ENCODE peak calls at places on chromosome 7, in five cellular contexts. N, J, L, W and X are unnamed samples.
A peak's percentile ranks its signal among the peaks of the same experiment; 100 is the strongest.

GRCh38 chr7:132422502-132423101 is 153.7 kb downstream of the PLXNA4 start:
- DNase-seq in N (no peak), L (peak; percentile 48), J (no peak), W (no peak), X (no peak)

GRCh38 chr7:24521917-24522583 is 51.2 kb upstream of the PALS2 start:
- DNase-seq in N (no peak), W (no peak), L (no peak), J (no peak), X (no peak)

GRCh38 chr7:132782777-132783633 is 206.7 kb upstream of the PLXNA4 start:
- DNase-seq in L (peak; percentile 84), N (peak; percentile 94), W (no peak), J (no peak), X (peak; percentile 58)

GRCh38 chr7:157310676-157311185 is 26.1 kb upstream of the DNAJB6 start:
- DNase-seq in J (no peak), W (no peak), L (no peak), N (no peak), X (no peak)

GRCh38 chr7:101154693-101155102 is 422 bp downstream of the AP1S1 start:
- DNase-seq in N (no peak), W (peak; percentile 54), L (no peak), J (no peak), X (no peak)

GRCh38 chr7:128007293-128007680 is 23.9 kb downstream of the LRRC4 start:
- DNase-seq in L (no peak), W (no peak), N (no peak), J (no peak), X (no peak)

GRCh38 chr7:140597425-140597949 is 43.1 kb downstream of the DENND2A start:
- DNase-seq in J (peak; percentile 35), N (no peak), L (no peak), W (no peak), X (no peak)

GRCh38 chr7:47536705-47537611 is 45.0 kb downstream of the TNS3 start:
- DNase-seq in W (peak; percentile 59), N (no peak), J (peak; percentile 55), L (peak; percentile 76), X (no peak)

GRCh38 chr7:42222891-42223290 is 14.1 kb downstream of the GLI3 start:
- DNase-seq in N (no peak), W (peak; percentile 10), L (no peak), J (no peak), X (no peak)

GRCh38 chr7:113087278-113087998 is 811 bp upstream of the GPR85 start:
- DNase-seq in W (no peak), N (peak; percentile 28), L (peak; percentile 90), J (no peak), X (peak; percentile 81)

GRCh38 chr7:87600130-87601124 is at the start of gene ABCB1:
- DNase-seq in N (no peak), W (peak; percentile 75), J (peak; percentile 33), L (peak; percentile 30), X (no peak)

GRCh38 chr7:154794147-154794780 is 208.7 kb downstream of the PAXIP1 start:
- DNase-seq in W (peak; percentile 11), L (no peak), N (no peak), J (no peak), X (no peak)

GRCh38 chr7:46784746-46785145 is 797.2 kb downstream of the TNS3 start:
- DNase-seq in W (no peak), J (no peak), N (peak; percentile 33), L (peak; percentile 35), X (no peak)

GRCh38 chr7:35854311-35854710 is 53.5 kb downstream of the SEPTIN7 start:
- DNase-seq in W (no peak), L (no peak), N (no peak), J (no peak), X (no peak)

GRCh38 chr7:130127404-130128395 is 57.4 kb downstream of the KLHDC10 start:
- DNase-seq in W (no peak), J (no peak), N (no peak), L (peak; percentile 52), X (no peak)

GRCh38 chr7:129914536-129915272 is 38.1 kb downstream of the UBE2H start:
- DNase-seq in N (no peak), W (no peak), J (no peak), L (no peak), X (no peak)

DNA sequence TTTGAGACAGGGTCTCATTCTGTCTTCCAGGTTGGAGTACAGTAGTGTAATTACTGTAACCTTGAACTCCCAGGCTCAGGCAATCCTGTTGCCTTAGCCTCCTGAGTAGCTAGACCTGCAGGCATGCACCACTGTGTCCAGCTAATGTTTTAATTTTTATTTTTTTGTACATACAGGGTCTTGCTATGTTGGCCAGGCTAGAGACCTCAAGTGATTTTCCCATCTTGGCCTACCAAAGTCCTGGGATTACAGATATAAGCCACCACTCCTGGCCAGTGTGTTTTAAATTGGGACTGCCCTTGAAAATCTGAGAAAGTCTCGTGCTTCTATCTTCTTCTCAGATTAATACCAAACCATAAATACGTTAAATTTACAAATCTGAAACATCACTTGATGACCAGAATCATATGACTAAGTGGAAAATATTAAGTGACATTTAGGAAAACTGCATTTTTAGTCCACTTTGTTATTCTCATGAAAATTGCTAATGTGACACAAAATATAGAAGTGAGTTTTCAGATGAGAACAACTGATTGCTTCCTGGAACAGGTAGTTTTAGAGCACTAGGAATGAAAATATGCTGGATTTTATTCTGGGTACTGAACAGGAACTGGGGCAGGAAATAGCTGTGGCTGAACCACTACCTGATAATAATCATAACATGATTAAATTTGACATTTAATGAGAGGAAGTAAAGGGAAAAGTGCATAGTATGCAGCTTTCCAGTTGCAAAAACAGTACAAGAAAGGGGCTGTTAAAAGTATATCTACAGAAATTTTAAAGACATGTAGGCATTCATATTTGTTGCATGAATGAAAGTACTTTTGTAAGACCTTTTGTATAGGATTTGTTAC is 4.2 kb downstream of the PHTF2 start:
- DNase-seq in L (no peak), J (no peak), N (no peak), W (no peak), X (no peak)
- TF ChIP-seq CTCF in L (no peak), J (no peak), N (no peak), W (no peak), X (no peak)

GRCh38 chr7:70595741-70596574 is 536.0 kb upstream of the GALNT17 start:
- DNase-seq in L (no peak), J (no peak), N (no peak), W (peak; percentile 38), X (no peak)
- H3K4me3 ChIP-seq in L (no peak overlapping the region), J (peak overlapping the region; percentile 59), N (peak overlapping the region; percentile 40), W (peak overlapping the region; percentile 48), X (peak overlapping the region; percentile 11)

GRCh38 chr7:98993024-98993897 is 114.9 kb downstream of the TRRAP start:
- DNase-seq in L (no peak), N (no peak), W (no peak), J (no peak), X (no peak)
- TF ChIP-seq CTCF in L (no peak), N (peak; percentile 6), W (no peak), J (no peak), X (peak; percentile 14)

DNA sequence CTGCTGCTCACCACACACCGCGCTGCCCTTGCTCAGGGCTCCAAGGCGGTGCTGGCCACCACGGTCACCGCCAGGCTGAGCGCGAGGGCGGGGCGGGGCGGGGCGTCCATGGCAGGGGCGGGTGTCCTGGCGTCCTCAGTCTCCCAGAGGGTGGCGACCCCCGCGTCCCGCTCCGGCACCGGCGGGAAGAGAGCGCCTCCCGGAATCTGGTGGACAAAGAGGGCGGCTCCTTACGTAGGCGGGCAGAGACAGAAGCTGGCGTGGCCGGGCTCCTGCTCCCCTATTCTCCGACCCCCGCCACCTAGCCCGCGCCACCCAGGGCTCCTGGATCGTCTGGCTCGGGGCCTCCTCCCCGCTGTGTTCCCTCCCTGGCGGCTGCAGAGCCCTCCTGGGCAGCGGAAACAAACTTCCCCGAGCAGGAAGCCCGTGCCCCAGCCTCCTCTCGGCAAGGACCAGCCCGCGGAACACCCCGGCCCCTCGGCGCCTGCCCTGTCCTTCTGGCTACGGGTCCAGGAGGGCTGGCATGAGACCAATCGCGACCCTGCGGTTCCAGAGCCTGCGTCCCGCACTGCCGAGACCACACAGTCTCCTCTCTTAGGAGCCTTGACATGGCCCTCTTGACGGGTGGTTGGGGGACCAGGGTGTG is 133.8 kb upstream of the ZNF92 start:
- DNase-seq in L (peak; percentile 12), N (no peak), J (no peak), W (no peak), X (no peak)
- H3K4me3 ChIP-seq in L (no peak overlapping the region), N (peak overlapping the region; percentile 61), J (peak overlapping the region; percentile 69), W (peak overlapping the region; percentile 57), X (peak overlapping the region; percentile 43)

GRCh38 chr7:103389263-103389662 is 41.8 kb downstream of the PSMC2 start:
- DNase-seq in W (no peak), L (no peak), N (no peak), J (no peak), X (no peak)

GRCh38 chr7:103394566-103394965 is 47.1 kb downstream of the PSMC2 start:
- DNase-seq in J (no peak), L (no peak), W (no peak), N (no peak), X (no peak)

GRCh38 chr7:103391150-103391549 is 43.7 kb downstream of the PSMC2 start:
- DNase-seq in W (no peak), L (no peak), N (no peak), J (no peak), X (no peak)

GRCh38 chr7:103395071-103395470 is 47.6 kb downstream of the PSMC2 start:
- DNase-seq in L (no peak), N (no peak), W (no peak), J (no peak), X (no peak)

GRCh38 chr7:103391976-103392375 is 44.5 kb downstream of the PSMC2 start:
- DNase-seq in L (no peak), J (no peak), N (no peak), W (no peak), X (no peak)
- TF ChIP-seq CTCF in L (no peak), J (no peak), N (no peak), W (no peak), X (no peak)

GRCh38 chr7:1103789-1104513 is 16.0 kb downstream of the GPER1 start:
- DNase-seq in N (no peak), W (no peak), L (no peak), J (no peak), X (no peak)

GRCh38 chr7:1101580-1102431 is 13.9 kb downstream of the GPER1 start:
- DNase-seq in J (no peak), W (no peak), L (no peak), N (no peak), X (no peak)

GRCh38 chr7:1105189-1105588 is 17.3 kb downstream of the GPER1 start:
- DNase-seq in W (no peak), N (no peak), J (no peak), L (no peak), X (no peak)

GRCh38 chr7:1104514-1105179 is 16.7 kb downstream of the GPER1 start:
- DNase-seq in W (no peak), L (no peak), J (no peak), N (no peak), X (no peak)

GRCh38 chr7:1103009-1103788 is 15.3 kb downstream of the GPER1 start:
- DNase-seq in W (no peak), L (no peak), J (no peak), N (no peak), X (no peak)
- H3K4me3 ChIP-seq in W (no peak overlapping the region), L (no peak overlapping the region), J (no peak overlapping the region), N (no peak overlapping the region), X (no peak overlapping the region)

DNA sequence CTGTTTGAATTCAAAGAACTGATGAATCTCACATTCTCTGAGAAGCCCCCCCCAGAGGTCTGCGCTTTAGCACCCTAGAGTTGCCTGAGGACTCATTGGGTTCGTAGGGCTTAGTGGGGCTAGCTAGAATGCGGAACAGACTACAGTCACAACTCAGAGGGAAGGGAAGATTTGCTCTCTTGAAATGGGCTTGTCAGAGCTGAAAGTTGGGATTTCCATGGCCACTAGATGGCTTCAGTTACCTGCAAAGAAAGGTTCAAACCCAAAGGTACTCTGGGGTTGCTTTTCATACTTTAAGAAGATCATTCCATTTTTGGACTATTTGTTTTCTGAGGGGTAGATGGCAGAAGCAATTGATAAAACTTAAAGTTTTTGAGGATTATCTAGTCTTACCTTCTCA is 205.0 kb downstream of the BBS9 start:
- DNase-seq in N (no peak), L (peak; percentile 21), W (no peak), J (no peak), X (no peak)
- TF ChIP-seq CTCF in N (peak; percentile 62), L (peak; percentile 43), W (no peak), J (peak; percentile 48), X (peak; percentile 47)